ENCODE peak calls at places on chromosomes 4 and X, in six cellular contexts. I is body of pancreas, R is H54, J is K562, D is lower leg skin, W is GM12892. L is an unnamed sample.

GRCh38 chrX:153476628-153477027 is 6.3 kb upstream of the HAUS7 start:
- DNase-seq in I (no peak), R (no peak), J (no peak), D (no peak), W (no peak), L (no peak)

GRCh38 chr4:7381221-7381889 is 53.4 kb downstream of the PSAPL1 start:
- DNase-seq in I (no peak), R (no peak), J (no peak), D (no peak), W (no peak), L (no peak)

GRCh38 chrX:129731228-129731627 is 7.6 kb upstream of the XPNPEP2 start:
- DNase-seq in I (no peak), R (no peak), J (no peak), D (no peak), W (no peak), L (no peak)

GRCh38 chr4:153322791-153323190 is 21.7 kb upstream of the MND1 start:
- DNase-seq in I (no peak), R (no peak), J (no peak), D (no peak), W (no peak), L (no peak)

GRCh38 chr4:102537280-102537679 is 36.1 kb downstream of the NFKB1 start:
- DNase-seq in I (no peak), R (no peak), J (no peak), D (no peak), W (no peak), L (no peak)

GRCh38 chr4:155809835-155810234 is 51.0 kb downstream of the GUCY1B1 start:
- DNase-seq in I (no peak), R (no peak), J (peak; percentile 28), D (no peak), W (no peak), L (peak; percentile 47)

GRCh38 chr4:8695237-8696219 is 103.0 kb downstream of the CPZ start:
- DNase-seq in I (no peak), R (no peak), J (no peak), D (no peak), W (no peak), L (no peak)

GRCh38 chrX:140157143-140157542 is 191.8 kb upstream of the CXorf66 start:
- DNase-seq in I (no peak), R (no peak), J (no peak), D (no peak), W (no peak), L (no peak)

GRCh38 chr4:128268970-128269369 is 18.6 kb downstream of the PGRMC2 start:
- DNase-seq in I (no peak), R (no peak), J (no peak), D (no peak), W (no peak), L (no peak)

GRCh38 chr4:77801260-77801608 is 17.9 kb downstream of the CNOT6L start:
- DNase-seq in I (no peak), R (no peak), J (no peak), D (no peak), W (no peak), L (no peak)

GRCh38 chr4:8703857-8704495 is 111.4 kb downstream of the CPZ start:
- DNase-seq in I (no peak), R (no peak), J (no peak), D (no peak), W (no peak), L (no peak)

GRCh38 chr4:242121-242848 is 63.0 kb downstream of the ZNF732 start:
- DNase-seq in I (peak; percentile 70), R (peak; percentile 3), J (peak; percentile 69), D (peak; percentile 30), W (no peak), L (peak; percentile 70)

GRCh38 chr4:18689308-18689915 is 667.9 kb upstream of the LCORL start:
- DNase-seq in I (peak; percentile 65), R (no peak), J (peak; percentile 54), D (peak; percentile 41), W (no peak), L (peak; percentile 57)

GRCh38 chr4:56861365-56861764 is 39.9 kb upstream of the SPINK2 start:
- DNase-seq in I (no peak), R (no peak), J (no peak), D (no peak), W (no peak), L (no peak)

GRCh38 chr4:78517050-78517652 is 34.4 kb upstream of the ANXA3 start:
- DNase-seq in I (no peak), R (no peak), J (peak; percentile 45), D (no peak), W (no peak), L (peak; percentile 44)

GRCh38 chr4:10088135-10089010 is 28.2 kb downstream of the WDR1 start:
- DNase-seq in I (no peak), R (no peak), J (no peak), D (peak; percentile 59), W (no peak), L (no peak)

GRCh38 chrX:106415276-106415895 is 196.4 kb upstream of the RADX start:
- DNase-seq in I (peak; percentile 24), R (no peak), J (peak; percentile 6), D (no peak), W (no peak), L (no peak)

DNA sequence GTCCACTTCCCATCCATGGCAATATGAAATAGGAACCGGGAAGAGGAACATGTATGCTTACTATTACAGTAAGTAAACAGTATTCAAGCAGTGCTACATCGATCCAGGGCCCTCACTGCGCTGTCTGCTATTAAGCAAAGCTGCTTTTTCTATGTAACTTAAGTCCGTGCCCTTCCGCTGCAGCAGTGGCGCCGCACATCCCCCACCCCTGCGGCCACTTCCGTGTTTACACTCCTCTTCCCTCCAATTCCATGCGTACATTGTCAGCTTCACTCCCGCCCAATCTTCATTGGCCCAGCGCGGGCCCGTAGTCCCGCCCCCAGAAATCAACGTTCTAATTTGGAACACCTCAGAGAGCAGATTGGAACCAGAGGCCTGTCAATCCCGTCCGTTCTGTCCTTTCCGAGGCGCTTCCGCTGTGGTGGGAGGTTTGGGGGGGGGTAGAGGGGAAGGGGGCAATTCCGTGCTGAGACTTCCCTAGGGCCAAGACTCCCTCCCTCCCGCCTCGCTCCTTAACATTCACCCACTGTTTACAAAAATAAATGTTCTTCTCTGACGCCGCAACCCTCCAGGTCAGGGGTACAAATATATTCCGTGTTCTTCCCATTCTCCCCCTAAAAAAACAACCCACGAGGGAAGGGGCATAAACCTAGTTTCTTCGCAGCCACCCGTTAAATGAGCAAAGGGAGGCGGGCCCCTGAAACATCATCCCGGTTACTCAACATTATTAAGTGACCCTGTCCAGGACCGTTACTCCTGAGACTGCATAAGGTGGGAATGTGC is 67.4 kb downstream of the NOCT start:
- DNase-seq in I (peak; percentile 96), R (peak; percentile 76), J (peak; percentile 99), D (peak; percentile 98), W (peak; percentile 71), L (peak; percentile 97)
- TF ChIP-seq POLR2A in I (no peak), R (peak; percentile 32), J (peak; percentile 74), D (no peak), W (peak; percentile 54), L (peak; percentile 65)

DNA sequence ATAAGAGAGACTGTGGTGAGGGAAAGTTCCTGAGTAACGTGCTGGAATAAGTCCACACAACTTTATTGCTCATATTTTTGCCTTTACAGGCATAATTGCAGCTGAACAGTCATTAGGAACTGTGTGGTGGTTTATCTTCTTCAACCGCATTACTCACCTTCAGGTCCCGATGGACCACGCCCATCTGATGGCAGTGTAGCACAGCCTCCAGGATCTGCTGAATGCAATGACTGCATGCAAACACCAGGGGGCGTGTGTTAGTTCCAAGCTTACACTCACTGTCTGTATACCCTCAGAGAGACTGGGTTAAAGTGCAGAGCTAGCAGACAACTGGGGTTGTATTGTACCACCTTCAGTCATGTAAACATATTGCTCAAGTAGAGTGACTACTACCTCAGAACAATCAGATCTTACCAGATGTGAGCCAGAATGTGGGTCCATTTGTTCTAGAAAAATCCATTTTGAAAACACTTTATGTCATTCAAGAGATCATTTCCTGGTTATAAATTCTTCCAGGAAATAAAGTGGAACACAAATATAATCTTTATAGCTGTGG is 214.0 kb downstream of the CAMK2D start:
- DNase-seq in I (peak; percentile 94), R (peak; percentile 18), J (peak; percentile 87), D (peak; percentile 90), W (peak; percentile 20), L (peak; percentile 89)
- TF ChIP-seq POLR2A in I (peak; percentile 23), R (no peak), J (no peak), D (no peak), W (no peak), L (no peak)

DNA sequence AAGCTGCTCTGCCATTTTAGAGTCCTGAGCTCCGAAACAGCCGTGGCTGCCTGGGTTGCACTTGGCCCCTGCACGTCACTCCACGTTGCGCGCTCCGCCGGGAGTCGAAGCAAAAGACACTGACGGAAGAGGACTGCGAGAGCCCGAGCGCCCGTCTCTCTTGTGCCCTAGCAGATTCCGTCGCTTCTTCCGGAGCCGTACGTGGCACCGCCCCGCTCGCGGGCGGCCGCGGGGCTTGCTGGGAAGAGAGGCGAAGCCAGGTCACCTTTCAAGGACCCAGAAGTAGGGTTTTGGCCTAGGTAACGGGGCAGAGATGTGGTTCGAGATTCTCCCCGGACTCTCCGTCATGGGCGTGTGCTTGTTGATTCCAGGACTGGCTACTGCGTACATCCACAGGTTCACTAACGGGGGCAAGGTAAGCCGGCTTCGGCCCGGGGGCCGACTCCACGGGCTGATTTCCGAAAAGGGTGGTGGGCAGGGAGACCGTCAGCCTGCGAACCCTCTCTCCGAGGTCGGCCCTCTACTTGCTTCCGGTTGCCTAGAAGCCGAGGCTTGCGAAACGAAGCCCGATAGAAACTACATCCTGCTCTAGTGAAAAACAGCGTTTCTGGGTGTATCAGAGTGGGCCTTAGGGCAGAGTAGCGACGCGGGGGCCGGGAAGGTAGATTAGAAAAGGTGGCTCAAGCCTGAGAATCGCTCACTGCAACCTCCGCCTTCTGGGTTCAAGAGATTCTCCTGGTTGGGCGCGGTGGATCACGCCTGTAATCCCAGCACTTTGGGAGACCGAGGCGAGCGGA is at the start of the genes NDUFA1 and RNF113A:
- DNase-seq in I (peak; percentile 86), R (peak; percentile 63), J (peak; percentile 94), D (peak; percentile 75), W (peak; percentile 68), L (peak; percentile 92)
- TF ChIP-seq POLR2A in I (peak; percentile 94), R (peak; percentile 86), J (peak; percentile 91), D (no peak), W (peak; percentile 87), L (peak; percentile 90)

DNA sequence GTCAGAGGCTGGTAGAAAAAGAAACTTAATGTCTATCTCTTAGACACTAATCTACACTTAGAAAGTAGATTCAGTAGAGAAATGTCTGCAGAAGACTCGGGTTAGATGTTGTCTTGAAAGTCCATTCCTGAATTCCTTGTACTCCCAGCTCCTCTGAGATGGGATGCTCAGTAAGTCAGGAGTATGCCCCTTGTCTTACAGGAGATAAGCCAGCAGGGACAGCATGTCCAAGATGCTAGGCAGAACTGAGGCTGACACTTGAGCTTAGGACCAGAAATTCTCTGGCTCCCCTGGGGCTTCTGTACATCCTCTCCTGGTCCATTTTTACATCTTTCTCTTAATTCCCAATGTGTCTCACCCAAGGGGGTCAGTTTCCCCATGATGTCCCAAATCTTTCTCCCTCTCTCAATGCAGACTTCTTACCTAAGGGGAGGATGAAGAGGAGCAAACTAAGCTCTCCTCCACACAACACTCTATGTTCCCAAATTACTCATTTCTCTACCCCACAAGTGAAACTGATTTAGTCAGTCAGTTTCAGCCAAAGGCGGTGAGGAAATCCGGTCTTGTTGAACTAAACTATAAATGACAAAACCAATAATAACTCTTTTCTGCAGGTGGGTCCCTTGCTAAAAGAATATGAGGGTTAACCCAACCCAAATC is 558.2 kb upstream of the DIPK2B start:
- DNase-seq in I (no peak), R (no peak), J (no peak), D (no peak), W (no peak), L (no peak)
- TF ChIP-seq POLR2A in I (no peak), R (no peak), J (no peak), D (no peak), W (no peak), L (no peak)

GRCh38 chr4:182916483-182917181 is 554 bp downstream of the DCTD start:
- DNase-seq in I (peak; percentile 62), R (peak; percentile 50), J (peak; percentile 57), D (peak; percentile 24), W (no peak), L (peak; percentile 65)
- TF ChIP-seq POLR2A in I (no peak), R (no peak), J (peak; percentile 47), D (no peak), W (peak; percentile 50), L (no peak)